ENCODE peak calls at places on chromosomes 7 and 10, in nine cellular contexts. G is RCC 7860; A is NCI-H2081 treated with DMSO at 0.1 percent for 48 hours; X is RWPE1; Q is stimulated activated naive CD8-positive, alpha-beta T cell treated with anti-CD3 and anti-CD28 coated beads, Interleukin-15, Interleukin-2, amounts not matched to agents 100 U/mL and 50 U/mL, for 24 hours; C is activated CD4-positive, alpha-beta T cell treated with anti-CD3 and anti-CD28 coated beads, Interleukin-2, amount 50 U/mL, for 1 hour; F is OCI-LY7; V is M059J; M is astrocyte of the spinal cord. I is an unnamed sample.
A peak's percentile ranks its signal among the peaks of the same experiment; 100 is the strongest.

GRCh38 chr7:142323706-142324105 is 65.8 kb upstream of the PRSS58 start:
- DNase-seq in A (no peak), X (no peak), G (no peak), F (peak; percentile 65), C (peak; percentile 46), M (no peak), Q (peak; percentile 67), V (peak; percentile 54), I (peak; percentile 44)

GRCh38 chr7:23759556-23760391 is 49.8 kb downstream of the STK31 start:
- DNase-seq in Q (no peak), X (peak; percentile 85), C (no peak), G (peak; percentile 81), V (peak; percentile 93), F (no peak), M (peak; percentile 77), A (peak; percentile 55), I (peak; percentile 33)

GRCh38 chr10:72611783-72612182 is 14.1 kb downstream of the MICU1 start:
- DNase-seq in Q (no peak), V (no peak), G (no peak), F (no peak), C (no peak), M (no peak), X (no peak), A (no peak), I (no peak)

GRCh38 chr7:98613601-98614425 is 3.3 kb upstream of the NPTX2 start:
- DNase-seq in G (no peak), Q (no peak), M (peak; percentile 40), A (no peak), X (no peak), C (no peak), F (peak; percentile 27), V (peak; percentile 20), I (no peak)

GRCh38 chr10:110615057-110615630 is 29.0 kb upstream of the RBM20 start:
- DNase-seq in F (no peak), V (peak; percentile 41), X (no peak), Q (no peak), G (no peak), A (no peak), C (no peak), M (peak; percentile 24), I (no peak)

GRCh38 chr7:150450491-150450992 is at the start of gene GIMAP8:
- DNase-seq in X (no peak), Q (peak; percentile 66), F (no peak), G (no peak), C (peak; percentile 66), V (no peak), M (no peak), A (no peak), I (no peak)

GRCh38 chr10:89351402-89352038 is 23.7 kb downstream of the IFIT3 start:
- DNase-seq in F (no peak), Q (no peak), C (no peak), M (peak; percentile 62), G (peak; percentile 51), X (no peak), V (peak; percentile 57), A (no peak), I (no peak)

GRCh38 chr10:96339383-96339782 is 19.4 kb downstream of the OPALIN start:
- DNase-seq in V (no peak), Q (no peak), C (no peak), F (no peak), M (no peak), A (no peak), G (no peak), X (no peak), I (no peak)

GRCh38 chr7:123367508-123368122 is 166.8 kb downstream of the IQUB start:
- DNase-seq in C (no peak), A (no peak), Q (peak; percentile 7), G (peak; percentile 38), V (peak; percentile 15), F (peak; percentile 32), M (peak; percentile 47), X (peak; percentile 34), I (peak; percentile 9)

GRCh38 chr7:81484266-81484665 is 285.6 kb downstream of the HGF start:
- DNase-seq in C (no peak), F (no peak), Q (no peak), G (peak; percentile 19), V (peak; percentile 88), X (no peak), A (no peak), M (peak; percentile 91), I (no peak)

GRCh38 chr7:108246227-108246837 is 116.2 kb upstream of the LAMB4 start:
- DNase-seq in G (peak; percentile 100), X (peak; percentile 59), A (no peak), M (peak; percentile 94), C (no peak), V (peak; percentile 97), F (no peak), Q (no peak), I (peak; percentile 44)

GRCh38 chr10:31116226-31116625 is 84.6 kb upstream of the ZNF438 start:
- DNase-seq in M (no peak), X (no peak), Q (no peak), F (no peak), A (no peak), G (no peak), C (no peak), V (no peak), I (no peak)

GRCh38 chr7:139595806-139596205 is 72.3 kb downstream of the CLEC2L start:
- DNase-seq in C (no peak), A (no peak), F (no peak), Q (no peak), X (no peak), V (no peak), M (no peak), G (no peak), I (no peak)

GRCh38 chr7:41777894-41778596 is 75.2 kb upstream of the INHBA start:
- DNase-seq in X (no peak), F (no peak), M (no peak), A (no peak), C (no peak), G (no peak), Q (no peak), V (no peak), I (no peak)

GRCh38 chr7:99030145-99030856 is 113.6 kb downstream of the SMURF1 start:
- DNase-seq in A (no peak), Q (no peak), M (no peak), G (no peak), C (no peak), X (no peak), V (no peak), F (no peak), I (no peak)

GRCh38 chr7:104963991-104964385 is 50.0 kb upstream of the KMT2E start:
- DNase-seq in Q (no peak), V (peak; percentile 61), A (no peak), C (no peak), X (no peak), M (peak; percentile 73), G (no peak), F (peak; percentile 84), I (no peak)